ENCODE peak calls at places on chromosome 7, in ten cellular contexts. Q, I, V, O, H, D, K, F, B and N are unnamed samples.

GRCh38 chr7:100516135-100516812 is 22.7 kb upstream of the AGFG2 start:
- DNase-seq in O (peak; percentile 25), H (peak; percentile 55), B (peak; percentile 85), K (no peak), F (no peak), D (peak; percentile 87), V (no peak), I (peak; percentile 60), Q (no peak), N (peak; percentile 52)

GRCh38 chr7:151680810-151681209 is 161.1 kb upstream of the RHEB start:
- DNase-seq in K (no peak), O (no peak), I (no peak), D (peak; percentile 78), H (no peak), V (no peak), B (peak; percentile 73), Q (no peak), F (no peak), N (no peak)

GRCh38 chr7:45064047-45064725 is 24.6 kb downstream of the NACAD start:
- DNase-seq in K (no peak), Q (no peak), I (no peak), B (no peak), O (no peak), D (no peak), V (no peak), H (no peak), F (no peak), N (no peak)

GRCh38 chr7:37320840-37321468 is 127.7 kb downstream of the ELMO1 start:
- DNase-seq in V (no peak), F (no peak), O (no peak), K (no peak), Q (no peak), H (no peak), I (no peak), B (no peak), D (no peak), N (no peak)

GRCh38 chr7:106100863-106101262 is 11.2 kb downstream of the SYPL1 start:
- DNase-seq in H (no peak), K (no peak), B (no peak), F (no peak), I (no peak), V (no peak), Q (no peak), D (no peak), O (no peak), N (no peak)

GRCh38 chr7:103065666-103066065 is 8.9 kb downstream of the FBXL13 start:
- DNase-seq in Q (no peak), H (peak; percentile 11), D (peak; percentile 49), I (no peak), F (peak; percentile 70), B (no peak), O (peak; percentile 23), K (peak; percentile 5), V (peak; percentile 75), N (no peak)

GRCh38 chr7:64619705-64620104 is 46.2 kb upstream of the ZNF107 start:
- DNase-seq in B (no peak), I (no peak), K (no peak), Q (no peak), V (no peak), F (no peak), D (no peak), H (no peak), O (no peak), N (no peak)

GRCh38 chr7:139727151-139727705 is 50.6 kb downstream of the HIPK2 start:
- DNase-seq in H (no peak), V (no peak), I (no peak), O (no peak), F (no peak), B (no peak), D (peak; percentile 64), Q (no peak), K (no peak), N (no peak)